ENCODE peak calls at places on chromosome 1, in four cellular contexts. E, R, J and X are unnamed samples.

GRCh38 chr1:89575207-89575606 is 50.6 kb downstream of the LRRC8B start:
- DNase-seq in E (no peak), R (no peak), J (no peak), X (no peak)

GRCh38 chr1:8409107-8409506 is 91.2 kb downstream of the SLC45A1 start:
- DNase-seq in E (no peak), R (no peak), J (peak; percentile 9), X (peak; percentile 53)

GRCh38 chr1:159970932-159971342 is 16.9 kb upstream of the SLAMF9 start:
- DNase-seq in E (no peak), R (no peak), J (peak; percentile 93), X (no peak)

GRCh38 chr1:150572918-150573647 is 6.3 kb downstream of the MCL1 start:
- DNase-seq in E (no peak), R (no peak), J (no peak), X (no peak)

GRCh38 chr1:40199126-40199525 is 37.9 kb downstream of the RLF start:
- DNase-seq in E (no peak), R (no peak), J (no peak), X (no peak)

GRCh38 chr1:172451002-172451443 is 7.2 kb upstream of the PIGC start:
- DNase-seq in E (no peak), R (no peak), J (peak; percentile 85), X (peak; percentile 42)

GRCh38 chr1:60137406-60137805 is 63.8 kb upstream of the C1orf87 start:
- DNase-seq in E (no peak), R (no peak), J (no peak), X (no peak)

GRCh38 chr1:31381394-31382287 is 8.8 kb upstream of the FABP3 start:
- DNase-seq in E (no peak), R (no peak), J (no peak), X (no peak)

GRCh38 chr1:89735449-89735848 is 85.4 kb upstream of the LRRC8D start:
- DNase-seq in E (no peak), R (no peak), J (no peak), X (no peak)

GRCh38 chr1:1122078-1122811 is 6.4 kb upstream of the C1orf159 start:
- DNase-seq in E (peak; percentile 89), R (no peak), J (peak; percentile 52), X (peak; percentile 81)

GRCh38 chr1:67616394-67616985 is 68.5 kb upstream of the GADD45A start:
- DNase-seq in E (no peak), R (no peak), J (no peak), X (no peak)

GRCh38 chr1:71964188-71964587 is 318.2 kb downstream of the NEGR1 start:
- DNase-seq in E (peak; percentile 16), R (no peak), J (no peak), X (no peak)

DNA sequence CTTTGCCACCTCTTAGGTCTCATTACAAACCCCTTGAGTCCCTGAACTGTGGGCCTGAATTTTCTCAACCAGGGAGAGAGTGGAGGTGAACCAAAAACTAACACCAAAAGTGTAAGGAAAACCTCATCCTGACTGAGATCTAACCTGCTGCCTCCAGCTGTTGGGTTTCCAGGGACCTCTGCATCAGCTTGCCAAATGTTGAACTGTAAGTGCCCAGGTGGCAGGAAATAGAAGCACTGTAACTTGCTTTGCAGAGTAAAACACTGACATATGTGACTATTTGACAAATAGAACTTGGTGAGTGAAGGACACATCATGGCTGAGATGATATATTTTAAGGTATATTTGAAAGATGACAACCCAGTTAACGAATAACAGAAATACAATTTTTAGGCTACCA is 48.4 kb upstream of the NR5A2 start:
- DNase-seq in E (no peak), R (no peak), J (no peak), X (no peak)
- TF ChIP-seq CBFB in E (no peak), R (no peak), J (no peak), X (no peak)

GRCh38 chr1:10602936-10603335 is 128.2 kb downstream of the PEX14 start:
- DNase-seq in E (no peak), R (no peak), J (no peak), X (no peak)

GRCh38 chr1:10599194-10599861 is 124.6 kb downstream of the PEX14 start:
- DNase-seq in E (no peak), R (no peak), J (peak; percentile 87), X (no peak)

GRCh38 chr1:10598088-10598712 is 123.5 kb downstream of the PEX14 start:
- DNase-seq in E (no peak), R (no peak), J (no peak), X (no peak)

GRCh38 chr1:10604966-10605365 is 130.2 kb downstream of the PEX14 start:
- DNase-seq in E (no peak), R (no peak), J (no peak), X (no peak)

DNA sequence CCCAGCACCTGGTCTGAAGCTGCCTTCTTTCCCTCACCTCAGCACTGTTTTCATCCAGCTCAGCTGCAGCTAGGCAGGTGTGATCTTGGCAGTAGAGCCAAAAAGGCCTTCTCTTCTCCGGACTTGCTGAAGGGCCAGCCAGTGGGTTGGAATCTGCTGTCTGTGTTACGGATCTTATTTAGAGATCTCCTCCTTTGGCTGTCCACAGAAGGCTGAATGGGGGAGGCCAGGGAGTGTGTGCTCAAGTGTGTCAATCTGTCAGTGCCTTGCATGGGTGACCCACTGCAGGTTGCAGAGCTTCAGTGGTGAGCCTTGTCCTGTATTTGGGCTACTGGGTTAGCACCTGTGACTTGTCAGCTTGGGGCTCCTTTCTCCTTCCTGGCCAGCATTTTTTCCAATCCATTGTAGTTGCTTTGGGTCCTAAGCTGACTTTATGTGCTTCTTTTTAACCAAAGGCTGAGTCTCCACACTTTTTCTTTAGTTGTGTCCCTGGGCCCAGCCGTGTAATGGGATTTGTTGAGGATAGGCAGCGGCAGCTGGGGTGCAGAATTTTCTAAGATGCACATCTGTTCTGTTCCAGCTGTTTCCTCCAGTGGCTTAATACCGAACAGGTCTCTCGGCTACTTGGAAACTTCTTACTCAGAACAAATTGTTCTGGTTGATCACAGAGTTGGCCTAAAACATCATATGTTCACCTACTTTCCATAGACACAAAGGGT is 126.8 kb downstream of the PEX14 start:
- DNase-seq in E (no peak), R (no peak), J (no peak), X (no peak)
- TF ChIP-seq CBFB in E (no peak), R (no peak), J (no peak), X (no peak)

DNA sequence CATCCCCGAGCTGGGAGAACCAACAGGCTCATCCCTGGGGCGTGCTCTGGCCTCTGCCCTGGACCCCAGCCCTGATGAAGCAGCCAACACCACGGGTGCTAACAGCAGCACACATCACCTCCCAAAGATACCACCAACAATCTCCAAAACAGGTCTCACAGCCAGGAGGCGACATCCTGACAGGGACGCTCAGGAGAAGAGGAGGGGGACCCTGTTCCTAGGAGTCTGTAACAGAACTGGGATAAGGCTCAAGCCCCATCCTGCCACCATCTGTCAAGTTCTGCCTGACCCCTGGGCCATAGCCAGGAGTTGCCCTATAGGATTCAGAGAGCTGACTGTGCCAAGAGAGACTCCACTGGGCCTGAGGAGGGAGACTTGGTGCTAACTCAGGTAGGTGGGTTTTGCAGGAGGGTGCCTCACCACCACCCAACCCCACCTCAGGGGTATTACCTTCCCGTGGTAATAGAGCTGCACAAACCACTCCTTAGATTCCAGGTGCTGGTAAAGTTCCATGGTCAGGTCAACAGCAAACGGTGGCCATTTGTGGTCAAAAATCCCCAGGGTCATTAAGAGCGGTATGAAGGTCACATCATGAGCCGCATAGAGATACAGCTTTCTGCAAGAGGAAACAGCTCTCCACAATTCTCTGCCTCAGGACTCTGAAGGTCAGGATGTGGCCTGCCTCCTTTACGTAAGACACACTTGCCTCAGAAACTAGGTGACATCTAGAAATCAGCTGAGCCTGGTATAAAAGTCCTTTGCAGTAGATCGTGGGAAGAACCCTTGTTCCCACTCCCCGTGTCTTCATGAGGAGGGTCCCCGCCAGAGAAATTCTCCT is 22.3 kb downstream of the ACP6 start:
- DNase-seq in E (no peak), R (no peak), J (no peak), X (no peak)
- TF ChIP-seq CBFB in E (no peak), R (no peak), J (no peak), X (no peak)

GRCh38 chr1:64685942-64686341 is 58.9 kb upstream of the RAVER2 start:
- DNase-seq in E (no peak), R (no peak), J (no peak), X (no peak)

GRCh38 chr1:64686828-64687724 is 57.8 kb upstream of the RAVER2 start:
- DNase-seq in E (no peak), R (no peak), J (peak; percentile 37), X (peak; percentile 65)

GRCh38 chr1:64685247-64685646 is 59.6 kb upstream of the RAVER2 start:
- DNase-seq in E (no peak), R (no peak), J (no peak), X (no peak)

GRCh38 chr1:64691631-64692030 is 53.2 kb upstream of the RAVER2 start:
- DNase-seq in E (no peak), R (no peak), J (no peak), X (no peak)

DNA sequence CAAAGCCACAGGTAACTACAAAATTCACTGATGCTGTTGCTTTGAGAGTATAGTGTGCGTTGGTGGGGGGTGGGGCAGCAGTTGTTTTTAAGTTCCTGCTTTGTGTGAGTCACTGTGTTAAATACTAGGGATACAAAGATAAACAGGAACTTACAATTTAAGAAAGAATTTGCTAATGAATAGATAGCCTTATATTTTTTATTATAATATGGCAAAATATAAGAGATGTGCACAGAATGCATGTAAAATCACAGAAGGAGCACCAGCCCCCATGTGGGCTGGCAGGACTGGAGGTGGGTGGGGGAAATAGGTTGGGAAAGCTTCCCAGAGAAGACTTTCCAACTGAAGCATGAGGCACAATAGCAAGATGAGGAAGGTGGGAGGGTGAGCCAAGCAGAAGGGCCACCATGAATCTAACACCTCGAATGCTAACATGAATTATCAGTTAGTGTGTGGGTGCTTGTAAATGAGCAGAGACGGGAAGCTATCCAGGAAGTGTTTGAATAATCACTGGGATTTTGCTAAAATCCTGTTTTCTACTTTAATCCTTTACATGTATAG is 57.1 kb upstream of the RAVER2 start:
- DNase-seq in E (no peak), R (no peak), J (no peak), X (no peak)
- TF ChIP-seq CBFB in E (no peak), R (no peak), J (no peak), X (no peak)

GRCh38 chr1:9927259-9927658 is 15.9 kb downstream of the LZIC start:
- DNase-seq in E (no peak), R (no peak), J (peak; percentile 42), X (no peak)

GRCh38 chr1:9929431-9930385 is 13.5 kb downstream of the LZIC start:
- DNase-seq in E (peak; percentile 41), R (no peak), J (peak; percentile 97), X (peak; percentile 65)
- TF ChIP-seq CBFB in E (no peak), R (no peak), J (peak; percentile 56), X (no peak)

GRCh38 chr1:43272161-43272560 is 2.4 kb downstream of the TMEM125 start:
- DNase-seq in E (no peak), R (no peak), J (no peak), X (no peak)

GRCh38 chr1:43272576-43273571 is 3.1 kb downstream of the TMEM125 start:
- DNase-seq in E (no peak), R (no peak), J (no peak), X (no peak)

GRCh38 chr1:43269627-43270375 is at the start of gene TMEM125:
- DNase-seq in E (no peak), R (no peak), J (no peak), X (peak; percentile 10)

GRCh38 chr1:43271186-43272118 is 1.7 kb downstream of the TMEM125 start:
- DNase-seq in E (no peak), R (no peak), J (no peak), X (no peak)

GRCh38 chr1:43270421-43271095 is 775 bp downstream of the TMEM125 start:
- DNase-seq in E (peak; percentile 93), R (no peak), J (no peak), X (peak; percentile 85)
- TF ChIP-seq CBFB in E (no peak), R (no peak), J (no peak), X (no peak)